ENCODE peak calls at places on chromosomes 4 and X, in ten cellular contexts. One of them, this sample, is unnamed.

GRCh38 chrX:96563663-96564062 is 121.0 kb upstream of the DIAPH2 start:
- DNase-seq in kidney: no peak
- DNase-seq in HFF-Myc: no peak
- DNase-seq in lower lobe of right lung: no peak
- DNase-seq in AG09319: peak
- DNase-seq in astrocyte of the cerebellum: no peak
- DNase-seq in CD4-positive, alpha-beta T cell: no peak
- DNase-seq in esophagus squamous epithelium: no peak
- DNase-seq in glutamatergic neuron: no peak
- DNase-seq in epithelial cell of esophagus: peak
- DNase-seq in this sample: no peak

GRCh38 chr4:114603455-114603854 is 4.8 kb downstream of the UGT8 start:
- DNase-seq in kidney: no peak
- DNase-seq in HFF-Myc: no peak
- DNase-seq in lower lobe of right lung: no peak
- DNase-seq in AG09319: no peak
- DNase-seq in astrocyte of the cerebellum: no peak
- DNase-seq in CD4-positive, alpha-beta T cell: no peak
- DNase-seq in esophagus squamous epithelium: no peak
- DNase-seq in glutamatergic neuron: no peak
- DNase-seq in epithelial cell of esophagus: no peak
- DNase-seq in this sample: peak

GRCh38 chr4:7032591-7032990 is 10.6 kb upstream of the TADA2B start:
- DNase-seq in kidney: no peak
- DNase-seq in HFF-Myc: no peak
- DNase-seq in lower lobe of right lung: no peak
- DNase-seq in AG09319: no peak
- DNase-seq in astrocyte of the cerebellum: no peak
- DNase-seq in CD4-positive, alpha-beta T cell: no peak
- DNase-seq in esophagus squamous epithelium: no peak
- DNase-seq in glutamatergic neuron: no peak
- DNase-seq in epithelial cell of esophagus: no peak
- DNase-seq in this sample: no peak

GRCh38 chr4:170374770-170375169 is 285.0 kb upstream of the AADAT start:
- DNase-seq in kidney: no peak
- DNase-seq in HFF-Myc: no peak
- DNase-seq in lower lobe of right lung: no peak
- DNase-seq in AG09319: no peak
- DNase-seq in astrocyte of the cerebellum: no peak
- DNase-seq in CD4-positive, alpha-beta T cell: no peak
- DNase-seq in esophagus squamous epithelium: no peak
- DNase-seq in glutamatergic neuron: no peak
- DNase-seq in epithelial cell of esophagus: peak
- DNase-seq in this sample: peak

GRCh38 chrX:135923353-135923752 is 29.8 kb downstream of the SAGE1 start:
- DNase-seq in kidney: no peak
- DNase-seq in HFF-Myc: no peak
- DNase-seq in lower lobe of right lung: no peak
- DNase-seq in AG09319: no peak
- DNase-seq in astrocyte of the cerebellum: no peak
- DNase-seq in CD4-positive, alpha-beta T cell: no peak
- DNase-seq in esophagus squamous epithelium: no peak
- DNase-seq in glutamatergic neuron: no peak
- DNase-seq in epithelial cell of esophagus: peak
- DNase-seq in this sample: no peak

GRCh38 chrX:132909643-132910042 is 48.8 kb downstream of the HS6ST2 start:
- DNase-seq in kidney: no peak
- DNase-seq in HFF-Myc: no peak
- DNase-seq in lower lobe of right lung: no peak
- DNase-seq in AG09319: no peak
- DNase-seq in astrocyte of the cerebellum: peak
- DNase-seq in CD4-positive, alpha-beta T cell: no peak
- DNase-seq in esophagus squamous epithelium: no peak
- DNase-seq in glutamatergic neuron: no peak
- DNase-seq in epithelial cell of esophagus: peak
- DNase-seq in this sample: no peak

GRCh38 chr4:89222171-89222570 is 85.4 kb downstream of the GPRIN3 start:
- DNase-seq in kidney: no peak
- DNase-seq in HFF-Myc: no peak
- DNase-seq in lower lobe of right lung: no peak
- DNase-seq in AG09319: no peak
- DNase-seq in astrocyte of the cerebellum: no peak
- DNase-seq in CD4-positive, alpha-beta T cell: no peak
- DNase-seq in esophagus squamous epithelium: no peak
- DNase-seq in glutamatergic neuron: no peak
- DNase-seq in epithelial cell of esophagus: peak
- DNase-seq in this sample: no peak

GRCh38 chr4:128840711-128841318 is 31.3 kb downstream of the JADE1 start:
- DNase-seq in kidney: no peak
- DNase-seq in HFF-Myc: no peak
- DNase-seq in lower lobe of right lung: no peak
- DNase-seq in AG09319: no peak
- DNase-seq in astrocyte of the cerebellum: no peak
- DNase-seq in CD4-positive, alpha-beta T cell: no peak
- DNase-seq in esophagus squamous epithelium: no peak
- DNase-seq in glutamatergic neuron: no peak
- DNase-seq in epithelial cell of esophagus: no peak
- DNase-seq in this sample: no peak

GRCh38 chr4:88177981-88178632 is 19.7 kb upstream of the ABCG2 start:
- DNase-seq in kidney: no peak
- DNase-seq in HFF-Myc: peak
- DNase-seq in lower lobe of right lung: peak
- DNase-seq in AG09319: peak
- DNase-seq in astrocyte of the cerebellum: peak
- DNase-seq in CD4-positive, alpha-beta T cell: no peak
- DNase-seq in esophagus squamous epithelium: no peak
- DNase-seq in glutamatergic neuron: no peak
- DNase-seq in epithelial cell of esophagus: peak
- DNase-seq in this sample: no peak

GRCh38 chrX:11143931-11144678 is 33.0 kb downstream of the HCCS start:
- DNase-seq in kidney: no peak
- DNase-seq in HFF-Myc: peak
- DNase-seq in lower lobe of right lung: no peak
- DNase-seq in AG09319: peak
- DNase-seq in astrocyte of the cerebellum: peak
- DNase-seq in CD4-positive, alpha-beta T cell: peak
- DNase-seq in esophagus squamous epithelium: no peak
- DNase-seq in glutamatergic neuron: peak
- DNase-seq in epithelial cell of esophagus: peak
- DNase-seq in this sample: peak

GRCh38 chrX:155314260-155314659 is 20.2 kb downstream of the CLIC2 start:
- DNase-seq in kidney: no peak
- DNase-seq in HFF-Myc: no peak
- DNase-seq in lower lobe of right lung: no peak
- DNase-seq in AG09319: no peak
- DNase-seq in astrocyte of the cerebellum: no peak
- DNase-seq in CD4-positive, alpha-beta T cell: no peak
- DNase-seq in esophagus squamous epithelium: no peak
- DNase-seq in glutamatergic neuron: no peak
- DNase-seq in epithelial cell of esophagus: no peak
- DNase-seq in this sample: no peak

GRCh38 chr4:98604723-98605122 is 53.7 kb downstream of the TSPAN5 start:
- DNase-seq in kidney: no peak
- DNase-seq in HFF-Myc: no peak
- DNase-seq in lower lobe of right lung: no peak
- DNase-seq in AG09319: no peak
- DNase-seq in astrocyte of the cerebellum: no peak
- DNase-seq in CD4-positive, alpha-beta T cell: no peak
- DNase-seq in esophagus squamous epithelium: no peak
- DNase-seq in glutamatergic neuron: no peak
- DNase-seq in epithelial cell of esophagus: no peak
- DNase-seq in this sample: no peak

GRCh38 chr4:185680617-185681016 is 131.4 kb downstream of the SORBS2 start:
- DNase-seq in kidney: no peak
- DNase-seq in HFF-Myc: no peak
- DNase-seq in lower lobe of right lung: no peak
- DNase-seq in AG09319: no peak
- DNase-seq in astrocyte of the cerebellum: no peak
- DNase-seq in CD4-positive, alpha-beta T cell: no peak
- DNase-seq in esophagus squamous epithelium: no peak
- DNase-seq in glutamatergic neuron: no peak
- DNase-seq in epithelial cell of esophagus: no peak
- DNase-seq in this sample: no peak

GRCh38 chrX:17882680-17883079 is 21.6 kb upstream of the RAI2 start:
- DNase-seq in kidney: no peak
- DNase-seq in HFF-Myc: no peak
- DNase-seq in lower lobe of right lung: no peak
- DNase-seq in AG09319: no peak
- DNase-seq in astrocyte of the cerebellum: no peak
- DNase-seq in CD4-positive, alpha-beta T cell: no peak
- DNase-seq in esophagus squamous epithelium: no peak
- DNase-seq in glutamatergic neuron: no peak
- DNase-seq in epithelial cell of esophagus: peak
- DNase-seq in this sample: no peak

GRCh38 chrX:17888421-17888820 is 27.3 kb upstream of the RAI2 start:
- DNase-seq in kidney: no peak
- DNase-seq in HFF-Myc: no peak
- DNase-seq in lower lobe of right lung: no peak
- DNase-seq in AG09319: no peak
- DNase-seq in astrocyte of the cerebellum: no peak
- DNase-seq in CD4-positive, alpha-beta T cell: no peak
- DNase-seq in esophagus squamous epithelium: no peak
- DNase-seq in glutamatergic neuron: no peak
- DNase-seq in epithelial cell of esophagus: no peak
- DNase-seq in this sample: no peak
- TF ChIP-seq CTCF in kidney: no peak
- TF ChIP-seq CTCF in HFF-Myc: no peak
- TF ChIP-seq CTCF in lower lobe of right lung: no peak
- TF ChIP-seq CTCF in AG09319: no peak
- TF ChIP-seq CTCF in astrocyte of the cerebellum: no peak
- TF ChIP-seq CTCF in CD4-positive, alpha-beta T cell: no peak
- TF ChIP-seq CTCF in esophagus squamous epithelium: no peak
- TF ChIP-seq CTCF in glutamatergic neuron: peak
- TF ChIP-seq CTCF in epithelial cell of esophagus: no peak
- TF ChIP-seq CTCF in this sample: no peak

GRCh38 chr4:4761128-4761991 is 98.1 kb upstream of the MSX1 start:
- DNase-seq in kidney: no peak
- DNase-seq in HFF-Myc: no peak
- DNase-seq in lower lobe of right lung: no peak
- DNase-seq in AG09319: no peak
- DNase-seq in astrocyte of the cerebellum: no peak
- DNase-seq in CD4-positive, alpha-beta T cell: no peak
- DNase-seq in esophagus squamous epithelium: no peak
- DNase-seq in glutamatergic neuron: no peak
- DNase-seq in epithelial cell of esophagus: no peak
- DNase-seq in this sample: no peak
- TF ChIP-seq CTCF in kidney: peak
- TF ChIP-seq CTCF in HFF-Myc: peak
- TF ChIP-seq CTCF in lower lobe of right lung: no peak
- TF ChIP-seq CTCF in AG09319: peak
- TF ChIP-seq CTCF in astrocyte of the cerebellum: peak
- TF ChIP-seq CTCF in CD4-positive, alpha-beta T cell: no peak
- TF ChIP-seq CTCF in esophagus squamous epithelium: no peak
- TF ChIP-seq CTCF in glutamatergic neuron: peak
- TF ChIP-seq CTCF in epithelial cell of esophagus: no peak
- TF ChIP-seq CTCF in this sample: peak

DNA sequence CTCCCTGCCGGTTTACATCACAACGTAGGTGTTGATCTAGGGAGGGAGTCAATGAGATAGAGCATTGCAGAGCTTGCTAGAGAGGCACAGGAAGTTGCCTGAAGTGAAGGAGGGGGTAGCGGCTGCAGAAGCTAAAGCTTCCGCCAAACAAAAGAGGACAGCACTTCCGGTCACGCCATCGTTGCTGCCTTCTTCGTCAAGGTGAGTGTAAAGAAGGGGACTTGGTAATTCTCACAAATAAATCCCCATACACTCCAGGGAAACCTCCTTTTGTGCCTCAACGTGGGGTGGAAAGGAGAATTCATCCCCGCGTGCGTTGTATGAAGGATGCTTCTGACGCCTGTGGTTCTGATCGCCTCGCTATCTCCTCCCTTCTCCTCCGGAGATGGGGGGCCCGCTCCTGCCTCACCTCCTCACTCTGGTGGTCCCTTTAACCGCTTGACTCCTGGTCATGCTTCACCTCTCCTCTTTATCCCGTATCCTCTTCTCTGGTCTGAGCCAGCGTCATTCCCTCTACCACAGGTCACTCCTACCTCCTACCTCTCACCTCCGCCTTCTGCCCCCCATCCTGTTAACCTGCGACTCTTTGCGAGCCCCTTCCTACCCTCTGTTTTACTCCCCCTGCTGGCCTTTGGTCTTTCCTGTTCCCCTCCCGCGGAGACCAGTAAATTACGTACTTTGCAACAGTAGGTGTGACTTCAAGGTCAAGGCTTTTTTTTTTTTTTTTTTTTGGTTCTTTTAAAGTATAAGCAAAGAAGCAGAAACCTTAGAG is 59.9 kb downstream of the GSPT2 start:
- DNase-seq in kidney: no peak
- DNase-seq in HFF-Myc: peak
- DNase-seq in lower lobe of right lung: peak
- DNase-seq in AG09319: peak
- DNase-seq in astrocyte of the cerebellum: peak
- DNase-seq in CD4-positive, alpha-beta T cell: peak
- DNase-seq in esophagus squamous epithelium: no peak
- DNase-seq in glutamatergic neuron: peak
- DNase-seq in epithelial cell of esophagus: peak
- DNase-seq in this sample: peak
- TF ChIP-seq CTCF in kidney: no peak
- TF ChIP-seq CTCF in HFF-Myc: no peak
- TF ChIP-seq CTCF in lower lobe of right lung: no peak
- TF ChIP-seq CTCF in AG09319: no peak
- TF ChIP-seq CTCF in astrocyte of the cerebellum: peak
- TF ChIP-seq CTCF in CD4-positive, alpha-beta T cell: peak
- TF ChIP-seq CTCF in esophagus squamous epithelium: no peak
- TF ChIP-seq CTCF in glutamatergic neuron: peak
- TF ChIP-seq CTCF in epithelial cell of esophagus: no peak
- TF ChIP-seq CTCF in this sample: no peak

GRCh38 chrX:130083656-130084382 is 26.5 kb downstream of the ELF4 start:
- DNase-seq in kidney: no peak
- DNase-seq in HFF-Myc: no peak
- DNase-seq in lower lobe of right lung: peak
- DNase-seq in AG09319: no peak
- DNase-seq in astrocyte of the cerebellum: no peak
- DNase-seq in CD4-positive, alpha-beta T cell: no peak
- DNase-seq in esophagus squamous epithelium: no peak
- DNase-seq in glutamatergic neuron: no peak
- DNase-seq in epithelial cell of esophagus: no peak
- DNase-seq in this sample: peak

GRCh38 chrX:130083107-130083490 is 27.2 kb downstream of the ELF4 start:
- DNase-seq in kidney: no peak
- DNase-seq in HFF-Myc: no peak
- DNase-seq in lower lobe of right lung: no peak
- DNase-seq in AG09319: no peak
- DNase-seq in astrocyte of the cerebellum: no peak
- DNase-seq in CD4-positive, alpha-beta T cell: no peak
- DNase-seq in esophagus squamous epithelium: no peak
- DNase-seq in glutamatergic neuron: no peak
- DNase-seq in epithelial cell of esophagus: no peak
- DNase-seq in this sample: no peak

GRCh38 chrX:130081421-130082045 is 28.8 kb downstream of the ELF4 start:
- DNase-seq in kidney: no peak
- DNase-seq in HFF-Myc: no peak
- DNase-seq in lower lobe of right lung: no peak
- DNase-seq in AG09319: no peak
- DNase-seq in astrocyte of the cerebellum: no peak
- DNase-seq in CD4-positive, alpha-beta T cell: no peak
- DNase-seq in esophagus squamous epithelium: no peak
- DNase-seq in glutamatergic neuron: no peak
- DNase-seq in epithelial cell of esophagus: no peak
- DNase-seq in this sample: no peak

GRCh38 chrX:130080791-130081367 is 29.4 kb downstream of the ELF4 start:
- DNase-seq in kidney: no peak
- DNase-seq in HFF-Myc: no peak
- DNase-seq in lower lobe of right lung: no peak
- DNase-seq in AG09319: no peak
- DNase-seq in astrocyte of the cerebellum: no peak
- DNase-seq in CD4-positive, alpha-beta T cell: no peak
- DNase-seq in esophagus squamous epithelium: no peak
- DNase-seq in glutamatergic neuron: no peak
- DNase-seq in epithelial cell of esophagus: no peak
- DNase-seq in this sample: no peak

GRCh38 chrX:130082244-130083106 is 27.8 kb downstream of the ELF4 start:
- DNase-seq in kidney: peak
- DNase-seq in HFF-Myc: no peak
- DNase-seq in lower lobe of right lung: peak
- DNase-seq in AG09319: no peak
- DNase-seq in astrocyte of the cerebellum: no peak
- DNase-seq in CD4-positive, alpha-beta T cell: peak
- DNase-seq in esophagus squamous epithelium: no peak
- DNase-seq in glutamatergic neuron: no peak
- DNase-seq in epithelial cell of esophagus: no peak
- DNase-seq in this sample: peak
- TF ChIP-seq CTCF in kidney: no peak
- TF ChIP-seq CTCF in HFF-Myc: no peak
- TF ChIP-seq CTCF in lower lobe of right lung: peak
- TF ChIP-seq CTCF in AG09319: no peak
- TF ChIP-seq CTCF in astrocyte of the cerebellum: no peak
- TF ChIP-seq CTCF in CD4-positive, alpha-beta T cell: peak
- TF ChIP-seq CTCF in esophagus squamous epithelium: peak
- TF ChIP-seq CTCF in glutamatergic neuron: no peak
- TF ChIP-seq CTCF in epithelial cell of esophagus: no peak
- TF ChIP-seq CTCF in this sample: no peak

This sample was measured in GM20000.